ENCODE peak calls at places on chromosome 16, in four cellular contexts. C, V, W and J are unnamed samples.
A peak's percentile ranks its signal among the peaks of the same experiment; 100 is the strongest.

GRCh38 chr16:71712501-71712900 is 12.0 kb downstream of the PHLPP2 start:
- DNase-seq in W (no peak), C (no peak), V (no peak), J (no peak)

GRCh38 chr16:10599626-10600025 is 19.2 kb upstream of the EMP2 start:
- DNase-seq in W (no peak), V (no peak), C (no peak), J (no peak)

GRCh38 chr16:68981971-68982370 is 123.5 kb upstream of the HAS3 start:
- DNase-seq in C (no peak), W (no peak), V (no peak), J (no peak)

GRCh38 chr16:11004957-11005610 is 60.7 kb downstream of the CLEC16A start:
- DNase-seq in W (no peak), C (no peak), V (no peak), J (no peak)

GRCh38 chr16:79658301-79659001 is 57.9 kb upstream of the MAF start:
- DNase-seq in C (no peak), W (no peak), V (no peak), J (no peak)

GRCh38 chr16:57694556-57695377 is at the start of gene DRC7:
- DNase-seq in W (no peak), V (no peak), C (no peak), J (peak; percentile 28)

GRCh38 chr16:56610609-56611111 is 2.3 kb downstream of the MT2A start:
- DNase-seq in V (no peak), W (no peak), C (no peak), J (no peak)

GRCh38 chr16:89373355-89374110 is 116.8 kb downstream of the ANKRD11 start:
- DNase-seq in W (no peak), V (no peak), C (no peak), J (no peak)

GRCh38 chr16:54783980-54784379 is 146.7 kb upstream of the IRX5 start:
- DNase-seq in V (no peak), C (no peak), W (no peak), J (no peak)

GRCh38 chr16:29898786-29899515 is 399 bp downstream of the SEZ6L2 start:
- DNase-seq in W (no peak), V (no peak), C (no peak), J (no peak)

GRCh38 chr16:4664538-4665418 is 28.6 kb upstream of the NUDT16L1 start:
- DNase-seq in C (peak; percentile 78), V (peak; percentile 21), W (no peak), J (no peak)

GRCh38 chr16:10598157-10598556 is 17.8 kb upstream of the EMP2 start:
- DNase-seq in W (no peak), C (peak; percentile 82), V (no peak), J (no peak)

GRCh38 chr16:11650641-11651591 is 17.3 kb upstream of the SNN start:
- DNase-seq in W (no peak), V (no peak), C (no peak), J (no peak)

GRCh38 chr16:88772871-88773811 is 11.9 kb downstream of the PIEZO1 start:
- DNase-seq in C (peak; percentile 47), W (peak; percentile 87), V (no peak), J (no peak)

GRCh38 chr16:68756250-68757051 is 19.4 kb downstream of the CDH1 start:
- DNase-seq in C (peak; percentile 81), W (no peak), V (peak; percentile 28), J (peak; percentile 81)

GRCh38 chr16:56163938-56164337 is 27.4 kb upstream of the GNAO1 start:
- DNase-seq in C (no peak), W (no peak), V (no peak), J (peak; percentile 9)

GRCh38 chr16:85638248-85638647 is 25.1 kb downstream of the GSE1 start:
- DNase-seq in W (no peak), C (no peak), V (no peak), J (no peak)

GRCh38 chr16:19898924-19899604 is 14.4 kb upstream of the GPRC5B start:
- DNase-seq in W (no peak), C (no peak), V (no peak), J (peak; percentile 18)

GRCh38 chr16:19559242-19559910 is 3.9 kb downstream of the VPS35L start:
- DNase-seq in W (no peak), V (no peak), C (no peak), J (no peak)

GRCh38 chr16:80016689-80017088 is 416.2 kb upstream of the MAF start:
- DNase-seq in C (no peak), W (no peak), V (no peak), J (no peak)

GRCh38 chr16:30875881-30876791 is 17.7 kb downstream of the BCL7C start:
- DNase-seq in V (no peak), W (no peak), C (no peak), J (peak; percentile 63)

GRCh38 chr16:86512301-86512859 is 2.1 kb downstream of the FOXF1 start:
- DNase-seq in W (no peak), V (no peak), C (no peak), J (no peak)

GRCh38 chr16:27790546-27791403 is 240.8 kb downstream of the KATNIP start:
- DNase-seq in W (no peak), V (no peak), C (no peak), J (no peak)

GRCh38 chr16:12728471-12728870 is 75.2 kb downstream of the CPPED1 start:
- DNase-seq in V (no peak), W (no peak), C (no peak), J (no peak)

GRCh38 chr16:80120899-80121521 is 419.8 kb upstream of the DYNLRB2 start:
- DNase-seq in W (no peak), C (no peak), V (no peak), J (no peak)

GRCh38 chr16:81076566-81077076 is 417 bp downstream of the C16orf46 start:
- DNase-seq in W (no peak), C (peak; percentile 89), V (peak; percentile 86), J (no peak)

GRCh38 chr16:85350973-85351372 is 238.7 kb upstream of the CIBAR2 start:
- DNase-seq in W (peak; percentile 83), C (peak; percentile 91), V (no peak), J (no peak)

GRCh38 chr16:79698341-79698753 is 97.8 kb upstream of the MAF start:
- DNase-seq in V (no peak), C (no peak), W (no peak), J (no peak)

GRCh38 chr16:67026570-67026969 is 2.4 kb upstream of the CBFB start:
- DNase-seq in W (no peak), C (no peak), V (no peak), J (no peak)

GRCh38 chr16:12377497-12377896 is 401.0 kb downstream of the SNX29 start:
- DNase-seq in V (no peak), W (no peak), C (no peak), J (no peak)

GRCh38 chr16:1037023-1037933 is 35.3 kb upstream of the SSTR5 start:
- DNase-seq in C (no peak), W (no peak), V (no peak), J (no peak)

GRCh38 chr16:50861926-50862325 is 120.0 kb downstream of the CYLD start:
- DNase-seq in C (no peak), W (no peak), V (no peak), J (no peak)

GRCh38 chr16:71933913-71934696 is 38.8 kb downstream of the IST1 start:
- DNase-seq in V (no peak), C (no peak), W (no peak), J (no peak)

GRCh38 chr16:77885596-77886295 is 97.4 kb downstream of the VAT1L start:
- DNase-seq in C (no peak), V (no peak), W (no peak), J (no peak)

GRCh38 chr16:71894229-71894920 is 956 bp upstream of the IST1 start:
- DNase-seq in V (no peak), W (no peak), C (peak; percentile 68), J (peak; percentile 50)

GRCh38 chr16:73151225-73151624 is 103.3 kb upstream of the ZFHX3 start:
- DNase-seq in W (no peak), V (no peak), C (no peak), J (no peak)

GRCh38 chr16:87365021-87365713 is 18.4 kb downstream of the FBXO31 start:
- DNase-seq in V (no peak), C (peak; percentile 41), W (no peak), J (no peak)